ENCODE peak calls at places on chromosomes 1 and 21, in ten cellular contexts. C, N, K, L, E, V, Q, A, P and I are unnamed samples.

GRCh38 chr1:205259361-205259832 is 31.7 kb downstream of the TMCC2 start:
- DNase-seq in C (no peak), N (no peak), K (no peak), L (no peak), E (no peak), V (no peak), Q (no peak), A (no peak), P (no peak), I (no peak)

GRCh38 chr1:50105430-50105829 is 3.3 kb upstream of the ELAVL4 start:
- DNase-seq in C (no peak), N (no peak), K (no peak), L (peak; percentile 69), E (no peak), V (no peak), Q (no peak), A (no peak), P (peak; percentile 26), I (no peak)

GRCh38 chr21:18940791-18941190 is 537.2 kb upstream of the TMPRSS15 start:
- DNase-seq in C (no peak), N (no peak), K (no peak), L (no peak), E (no peak), V (no peak), Q (no peak), A (no peak), P (no peak), I (no peak)

GRCh38 chr1:154342836-154343472 is 17.6 kb downstream of the ATP8B2 start:
- DNase-seq in C (peak; percentile 82), N (no peak), K (no peak), L (no peak), E (no peak), V (peak; percentile 91), Q (no peak), A (no peak), P (no peak), I (no peak)

GRCh38 chr21:45554477-45555175 is 12.4 kb upstream of the SLC19A1 start:
- DNase-seq in C (peak; percentile 99), N (peak; percentile 33), K (peak; percentile 87), L (peak; percentile 71), E (peak; percentile 92), V (peak; percentile 98), Q (peak; percentile 28), A (peak; percentile 75), P (no peak), I (peak; percentile 61)

GRCh38 chr1:39238476-39238875 is 34.0 kb downstream of the MACF1 start:
- DNase-seq in C (no peak), N (no peak), K (no peak), L (no peak), E (no peak), V (no peak), Q (no peak), A (peak; percentile 71), P (no peak), I (peak; percentile 39)

GRCh38 chr1:21673277-21673780 is 4.2 kb upstream of the RAP1GAP start:
- DNase-seq in C (peak; percentile 85), N (no peak), K (no peak), L (no peak), E (peak; percentile 44), V (peak; percentile 47), Q (no peak), A (peak; percentile 32), P (no peak), I (peak; percentile 57)

GRCh38 chr1:182771187-182771984 is 18.2 kb upstream of the NPL start:
- DNase-seq in C (no peak), N (no peak), K (no peak), L (no peak), E (no peak), V (no peak), Q (no peak), A (no peak), P (no peak), I (no peak)

GRCh38 chr1:111334169-111334568 is 43.5 kb downstream of the CHIA start:
- DNase-seq in C (no peak), N (peak; percentile 21), K (peak; percentile 17), L (peak; percentile 80), E (peak; percentile 27), V (peak; percentile 71), Q (no peak), A (peak; percentile 16), P (no peak), I (no peak)

GRCh38 chr1:9291914-9292360 is 757 bp upstream of the SPSB1 start:
- DNase-seq in C (no peak), N (no peak), K (no peak), L (peak; percentile 58), E (no peak), V (no peak), Q (no peak), A (peak; percentile 85), P (no peak), I (no peak)

GRCh38 chr1:9363061-9363471 is 70.4 kb downstream of the SPSB1 start:
- DNase-seq in C (no peak), N (no peak), K (no peak), L (no peak), E (no peak), V (no peak), Q (no peak), A (no peak), P (no peak), I (no peak)

GRCh38 chr1:53616927-53617326 is 122.0 kb downstream of the GLIS1 start:
- DNase-seq in C (no peak), N (no peak), K (no peak), L (peak; percentile 53), E (no peak), V (peak; percentile 39), Q (no peak), A (no peak), P (no peak), I (no peak)

GRCh38 chr21:37619464-37619974 is 252.9 kb downstream of the DYRK1A start:
- DNase-seq in C (no peak), N (no peak), K (no peak), L (no peak), E (no peak), V (no peak), Q (no peak), A (no peak), P (peak; percentile 68), I (no peak)

GRCh38 chr21:32426066-32426465 is 13.6 kb downstream of the EVA1C start:
- DNase-seq in C (no peak), N (no peak), K (no peak), L (no peak), E (peak; percentile 3), V (no peak), Q (no peak), A (no peak), P (no peak), I (no peak)

GRCh38 chr1:198756470-198756869 is 117.6 kb downstream of the PTPRC start:
- DNase-seq in C (no peak), N (no peak), K (no peak), L (no peak), E (no peak), V (no peak), Q (no peak), A (peak; percentile 27), P (no peak), I (no peak)

DNA sequence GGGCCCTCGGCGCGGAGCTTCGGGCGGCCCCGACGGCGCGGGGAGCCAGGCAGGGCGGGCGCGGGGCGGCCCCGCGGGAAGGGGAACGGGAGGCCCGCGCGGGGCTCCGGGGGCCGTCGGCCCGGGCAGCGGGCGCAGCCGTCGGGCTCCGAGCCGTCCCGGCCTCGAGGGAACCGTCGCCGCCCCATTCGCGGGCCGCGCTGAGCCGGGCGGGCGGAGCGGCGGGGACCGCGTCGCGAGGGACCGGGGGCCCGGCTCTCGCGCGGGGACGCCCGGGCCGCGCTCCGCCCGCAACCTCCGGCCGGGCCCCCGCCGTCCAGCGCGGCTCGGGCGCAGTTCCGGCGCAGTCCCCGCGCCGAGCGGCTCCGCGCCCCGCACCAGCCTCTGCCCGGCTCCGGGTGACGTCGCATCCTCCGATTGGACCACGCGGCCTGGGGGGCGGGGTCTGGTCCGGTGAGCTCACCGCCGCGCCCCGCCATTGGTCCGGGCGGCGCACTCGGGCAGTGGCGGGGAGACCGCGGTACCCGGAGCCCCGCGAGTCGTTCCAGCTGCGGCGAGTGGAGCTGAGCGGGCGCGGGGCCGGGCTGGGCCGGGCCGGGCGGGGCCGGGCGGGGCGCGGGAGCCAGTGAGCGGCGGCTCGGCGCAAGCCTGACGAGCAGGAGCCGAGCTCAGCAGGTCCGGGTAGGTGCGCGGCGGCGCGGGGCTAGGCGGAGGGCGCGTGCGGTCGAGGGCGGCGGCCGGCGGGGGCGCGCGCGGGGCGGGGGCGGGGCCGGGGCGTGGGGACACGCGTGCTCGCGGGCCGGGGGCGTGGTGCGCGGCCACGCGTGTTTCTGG is 66.7 kb upstream of the VAMP3 start:
- DNase-seq in C (peak; percentile 99), N (peak; percentile 77), K (peak; percentile 94), L (peak; percentile 96), E (peak; percentile 100), V (peak; percentile 96), Q (no peak), A (peak; percentile 89), P (peak; percentile 97), I (peak; percentile 96)
- TF ChIP-seq POLR2AphosphoS5 in C (no peak), N (peak; percentile 50), K (no peak), L (peak; percentile 38), E (no peak), V (peak; percentile 74), Q (no peak), A (no peak), P (peak; percentile 55), I (no peak)

GRCh38 chr1:43867946-43868740 is 65.5 kb upstream of the ARTN start:
- DNase-seq in C (no peak), N (no peak), K (no peak), L (no peak), E (no peak), V (no peak), Q (no peak), A (no peak), P (no peak), I (no peak)
- TF ChIP-seq POLR2AphosphoS5 in C (no peak), N (no peak), K (no peak), L (no peak), E (no peak), V (peak; percentile 39), Q (no peak), A (no peak), P (peak; percentile 37), I (no peak)

GRCh38 chr1:24416666-24417391 is 1.2 kb downstream of the NIPAL3 start:
- DNase-seq in C (no peak), N (no peak), K (peak; percentile 41), L (peak; percentile 35), E (peak; percentile 79), V (no peak), Q (peak; percentile 64), A (no peak), P (no peak), I (no peak)
- TF ChIP-seq POLR2AphosphoS5 in C (no peak), N (no peak), K (no peak), L (no peak), E (no peak), V (no peak), Q (no peak), A (no peak), P (no peak), I (no peak)

GRCh38 chr1:61844006-61844405 is 101.7 kb downstream of the PATJ start:
- DNase-seq in C (no peak), N (no peak), K (no peak), L (no peak), E (no peak), V (no peak), Q (no peak), A (no peak), P (no peak), I (no peak)

GRCh38 chr1:61842863-61843514 is 100.7 kb downstream of the PATJ start:
- DNase-seq in C (no peak), N (no peak), K (no peak), L (peak; percentile 51), E (no peak), V (no peak), Q (no peak), A (peak; percentile 40), P (no peak), I (no peak)

GRCh38 chr1:61836649-61837048 is 94.4 kb downstream of the PATJ start:
- DNase-seq in C (no peak), N (no peak), K (no peak), L (no peak), E (no peak), V (no peak), Q (no peak), A (no peak), P (no peak), I (no peak)

GRCh38 chr1:61839702-61840101 is 97.4 kb downstream of the PATJ start:
- DNase-seq in C (no peak), N (no peak), K (no peak), L (no peak), E (no peak), V (no peak), Q (no peak), A (peak; percentile 71), P (no peak), I (no peak)
- TF ChIP-seq POLR2AphosphoS5 in C (no peak), N (no peak), K (no peak), L (no peak), E (no peak), V (no peak), Q (no peak), A (no peak), P (no peak), I (no peak)